ENCODE peak calls at places on chromosome 13, in six cellular contexts. N, M, J, G, Y and T are unnamed samples.

GRCh38 chr13:95497307-95497943 is 55.1 kb upstream of the CLDN10 start:
- DNase-seq in N (no peak), M (no peak), J (peak), G (no peak), Y (no peak), T (no peak)

GRCh38 chr13:33518442-33518841 is 232.9 kb upstream of the STARD13 start:
- DNase-seq in N (no peak), M (no peak), J (no peak), G (no peak), Y (no peak), T (no peak)

GRCh38 chr13:87042946-87043345 is 628.2 kb upstream of the SLITRK5 start:
- DNase-seq in N (no peak), M (no peak), J (no peak), G (no peak), Y (peak), T (no peak)

GRCh38 chr13:41418027-41418426 is 39.3 kb upstream of the RGCC start:
- DNase-seq in N (no peak), M (no peak), J (no peak), G (no peak), Y (peak), T (no peak)

GRCh38 chr13:44004881-44005280 is 125.2 kb downstream of the LACC1 start:
- DNase-seq in N (no peak), M (no peak), J (no peak), G (no peak), Y (peak), T (no peak)

GRCh38 chr13:104553156-104553555 is 1486.9 kb upstream of the SLC10A2 start:
- DNase-seq in N (no peak), M (no peak), J (no peak), G (no peak), Y (peak), T (no peak)

GRCh38 chr13:50732712-50733111 is 110.8 kb downstream of the DLEU7 start:
- DNase-seq in N (no peak), M (no peak), J (no peak), G (no peak), Y (peak), T (no peak)

GRCh38 chr13:104937881-104938280 is 1597.6 kb downstream of the EFNB2 start:
- DNase-seq in N (no peak), M (no peak), J (no peak), G (no peak), Y (no peak), T (no peak)

GRCh38 chr13:104253063-104253680 is 1187.0 kb upstream of the SLC10A2 start:
- DNase-seq in N (no peak), M (no peak), J (no peak), G (no peak), Y (no peak), T (no peak)

GRCh38 chr13:76293751-76294150 is 592.5 kb downstream of the KCTD12 start:
- DNase-seq in N (no peak), M (no peak), J (no peak), G (no peak), Y (peak), T (no peak)

GRCh38 chr13:37914781-37915391 is 45.3 kb upstream of the TRPC4 start:
- DNase-seq in N (no peak), M (no peak), J (no peak), G (peak), Y (peak), T (no peak)

GRCh38 chr13:51764184-51765141 is 39.5 kb downstream of the DHRS12 start:
- DNase-seq in N (peak), M (peak), J (peak), G (no peak), Y (peak), T (no peak)

GRCh38 chr13:24264976-24265375 is 44.4 kb upstream of the C1QTNF9 start:
- DNase-seq in N (no peak), M (no peak), J (no peak), G (no peak), Y (peak), T (no peak)

GRCh38 chr13:49436890-49437289 is 7.0 kb downstream of the CAB39L start:
- DNase-seq in N (peak), M (peak), J (peak), G (no peak), Y (peak), T (no peak)

GRCh38 chr13:64912141-64912540 is 2318.0 kb downstream of the PCDH9 start:
- DNase-seq in N (no peak), M (no peak), J (no peak), G (no peak), Y (peak), T (no peak)

GRCh38 chr13:72696590-72696989 is 30.8 kb downstream of the MZT1 start:
- DNase-seq in N (no peak), M (no peak), J (no peak), G (no peak), Y (peak), T (no peak)

GRCh38 chr13:37475966-37476365 is 122.6 kb downstream of the POSTN start:
- DNase-seq in N (no peak), M (no peak), J (no peak), G (no peak), Y (peak), T (no peak)

GRCh38 chr13:112451512-112452379 is 75.6 kb downstream of the SPACA7 start:
- DNase-seq in N (peak), M (no peak), J (no peak), G (peak), Y (no peak), T (no peak)

GRCh38 chr13:114024603-114025431 is 50.9 kb upstream of the C13orf46 start:
- DNase-seq in N (peak), M (no peak), J (no peak), G (no peak), Y (no peak), T (no peak)

GRCh38 chr13:32191452-32191998 is 123.6 kb downstream of the ZAR1L start:
- DNase-seq in N (no peak), M (no peak), J (no peak), G (no peak), Y (no peak), T (no peak)

GRCh38 chr13:113864303-113864890 is 521 bp upstream of the GAS6 start:
- DNase-seq in N (peak), M (no peak), J (no peak), G (no peak), Y (peak), T (no peak)

GRCh38 chr13:100442095-100442832 is 146.3 kb downstream of the GGACT start:
- DNase-seq in N (no peak), M (no peak), J (no peak), G (no peak), Y (no peak), T (no peak)

GRCh38 chr13:42101821-42102580 is 53.6 kb downstream of the DGKH start:
- DNase-seq in N (no peak), M (no peak), J (no peak), G (no peak), Y (no peak), T (no peak)

DNA sequence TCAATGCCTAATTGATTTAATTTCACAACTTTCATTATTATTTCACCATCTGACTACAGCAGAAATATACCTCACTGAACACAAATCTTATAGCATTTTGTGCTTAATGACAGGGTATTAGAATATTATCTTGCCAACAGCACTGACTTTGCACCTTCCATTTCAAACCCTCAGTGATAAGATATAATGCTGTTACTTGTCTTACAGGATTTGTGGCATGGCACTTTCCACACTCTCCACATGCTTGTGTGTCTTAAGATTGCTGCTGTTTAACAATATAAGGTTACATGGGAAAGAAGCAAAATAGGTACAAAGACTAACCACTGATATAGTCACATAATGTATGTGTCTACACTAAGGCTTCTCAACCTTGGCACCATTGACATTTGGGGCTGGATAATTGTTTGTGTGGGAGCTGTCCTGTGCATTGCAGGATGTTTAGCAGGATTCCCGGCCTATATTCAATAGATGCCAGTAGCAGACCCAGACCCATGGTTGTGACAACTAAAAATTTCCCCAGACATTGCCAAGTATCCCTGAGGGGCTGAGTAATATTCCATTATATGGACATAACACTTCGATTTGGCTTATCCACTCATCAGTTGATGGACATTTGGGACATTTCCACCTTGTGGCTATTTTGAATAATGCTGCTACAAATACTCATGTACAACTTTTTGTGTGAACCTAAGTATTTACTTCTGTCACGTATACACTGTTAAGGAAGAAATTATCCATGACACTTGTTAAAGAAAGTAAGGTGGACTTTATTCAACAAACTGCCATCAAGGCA is 5.7 kb upstream of the DIAPH3 start:
- DNase-seq in N (no peak), M (no peak), J (no peak), G (no peak), Y (no peak), T (no peak)
- TF ChIP-seq CTCF in N (no peak), M (no peak), J (no peak), G (peak), Y (no peak), T (no peak)

GRCh38 chr13:109897988-109898623 is 111.7 kb upstream of the IRS2 start:
- DNase-seq in N (no peak), M (no peak), J (no peak), G (no peak), Y (no peak), T (no peak)
- TF ChIP-seq CTCF in N (no peak), M (no peak), J (no peak), G (no peak), Y (no peak), T (no peak)

DNA sequence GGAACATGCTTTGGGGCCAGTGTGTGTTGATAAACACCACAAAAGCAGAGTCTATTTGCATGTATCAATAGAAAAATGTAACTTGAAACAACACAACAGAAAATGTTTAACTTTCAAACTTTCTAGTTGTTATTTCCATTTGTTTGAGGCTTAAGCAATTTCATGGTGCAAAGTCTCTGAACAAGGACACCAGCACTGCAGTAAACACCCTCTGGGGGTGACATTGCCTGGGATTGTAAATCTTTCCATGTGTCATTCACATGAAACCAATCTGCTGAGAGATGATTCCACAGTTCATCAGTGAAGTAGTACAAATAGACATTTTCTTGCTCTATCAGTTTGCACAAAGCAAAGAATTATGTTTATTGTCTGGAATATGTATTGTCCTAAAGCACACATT is 124.5 kb downstream of the ITGBL1 start:
- DNase-seq in N (no peak), M (no peak), J (no peak), G (no peak), Y (no peak), T (no peak)
- TF ChIP-seq CTCF in N (no peak), M (no peak), J (no peak), G (no peak), Y (no peak), T (no peak)

DNA sequence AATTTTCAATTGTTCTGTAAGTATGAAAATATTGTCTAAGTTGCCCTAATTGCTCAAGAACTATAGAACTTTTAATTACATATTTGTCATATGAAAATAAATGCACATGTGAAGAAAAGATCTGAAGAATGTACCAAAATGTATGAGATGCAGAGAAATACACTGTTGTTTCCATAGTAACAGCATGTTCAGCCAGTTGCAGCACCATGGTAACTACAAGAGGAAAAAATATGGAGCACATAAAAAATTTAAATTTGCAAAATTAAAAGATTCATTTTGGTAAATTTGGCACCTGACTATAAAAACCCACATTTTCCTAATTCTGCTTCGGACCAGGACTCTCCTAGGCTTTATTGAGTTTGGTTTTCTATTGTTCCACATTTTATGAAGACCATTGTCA is 1170.0 kb upstream of the MIR17HG start:
- DNase-seq in N (no peak), M (no peak), J (no peak), G (no peak), Y (no peak), T (no peak)
- TF ChIP-seq CTCF in N (no peak), M (no peak), J (no peak), G (no peak), Y (no peak), T (no peak)

GRCh38 chr13:78604782-78605611 is 1.6 kb upstream of the POU4F1 start:
- DNase-seq in N (no peak), M (no peak), J (no peak), G (peak), Y (peak), T (no peak)
- TF ChIP-seq CTCF in N (no peak), M (no peak), J (no peak), G (peak), Y (peak), T (peak)